ENCODE peak calls at places on chromosomes 6 and 20, in seven cellular contexts. U, X, D, I, E, O and P are unnamed samples.

GRCh38 chr6:90610671-90611542 is 24.0 kb upstream of the MAP3K7 start:
- DNase-seq in O (no peak), X (peak; percentile 53), D (no peak), E (peak; percentile 81), U (no peak), I (peak; percentile 61), P (peak; percentile 47)

GRCh38 chr6:157267654-157268053 is 55.7 kb downstream of the TMEM242 start:
- DNase-seq in D (no peak), I (no peak), E (peak; percentile 48), U (no peak), X (no peak), O (no peak), P (peak; percentile 68)

GRCh38 chr20:64222851-64223525 is 32.6 kb upstream of the PCMTD2 start:
- DNase-seq in X (no peak), E (no peak), I (peak; percentile 39), D (no peak), O (no peak), U (no peak), P (no peak)

GRCh38 chr6:168318579-168319278 is 848 bp downstream of the DACT2 start:
- DNase-seq in I (no peak), X (no peak), E (no peak), O (no peak), D (no peak), U (no peak), P (no peak)

GRCh38 chr20:13105864-13106457 is 97.2 kb downstream of the SPTLC3 start:
- DNase-seq in I (no peak), D (peak; percentile 19), X (no peak), O (no peak), U (no peak), E (no peak), P (no peak)

GRCh38 chr6:84074988-84075781 is 41.6 kb downstream of the MRAP2 start:
- DNase-seq in D (no peak), U (no peak), O (no peak), X (no peak), I (peak; percentile 18), E (no peak), P (no peak)

GRCh38 chr6:157462956-157463742 is 82.2 kb downstream of the ZDHHC14 start:
- DNase-seq in I (no peak), O (no peak), E (no peak), U (no peak), X (no peak), D (peak; percentile 85), P (no peak)

GRCh38 chr20:36881888-36882287 is 6.0 kb downstream of the TLDC2 start:
- DNase-seq in U (no peak), E (no peak), I (no peak), D (no peak), X (no peak), O (no peak), P (no peak)

GRCh38 chr6:143271024-143271423 is 179.5 kb downstream of the ADAT2 start:
- DNase-seq in O (no peak), D (no peak), I (peak; percentile 61), E (no peak), X (no peak), U (no peak), P (no peak)

GRCh38 chr6:81939774-81940165 is 187.3 kb upstream of the TENT5A start:
- DNase-seq in O (no peak), U (no peak), E (no peak), D (no peak), X (no peak), I (no peak), P (no peak)

GRCh38 chr6:90295854-90296345 is 743 bp downstream of the BACH2 start:
- DNase-seq in O (peak; percentile 56), D (no peak), X (peak; percentile 64), I (peak; percentile 81), E (peak; percentile 90), U (peak; percentile 40), P (peak; percentile 87)

GRCh38 chr6:100719883-100720682 is 161.0 kb downstream of the ASCC3 start:
- DNase-seq in I (no peak), E (no peak), O (no peak), U (no peak), D (no peak), X (no peak), P (no peak)

GRCh38 chr6:29708432-29709177 is 14.6 kb upstream of the HLA-F start:
- DNase-seq in O (peak; percentile 85), U (peak; percentile 17), I (no peak), X (no peak), E (no peak), D (no peak), P (no peak)

GRCh38 chr6:107612762-107613415 is 123.0 kb downstream of the SOBP start:
- DNase-seq in I (peak; percentile 40), U (no peak), X (no peak), D (no peak), E (no peak), O (no peak), P (no peak)

GRCh38 chr6:48377115-48377514 is 266.1 kb upstream of the PTCHD4 start:
- DNase-seq in U (no peak), I (no peak), O (no peak), X (no peak), D (no peak), E (no peak), P (no peak)

GRCh38 chr6:163243083-163243482 is 171.4 kb upstream of the QKI start:
- DNase-seq in D (peak; percentile 68), O (no peak), U (no peak), E (no peak), I (no peak), X (peak; percentile 39), P (no peak)
- H3K27ac ChIP-seq in D (no peak overlapping the region), O (no peak overlapping the region), U (no peak overlapping the region), E (no peak overlapping the region), I (no peak overlapping the region), X (no peak overlapping the region), P (no peak overlapping the region)

DNA sequence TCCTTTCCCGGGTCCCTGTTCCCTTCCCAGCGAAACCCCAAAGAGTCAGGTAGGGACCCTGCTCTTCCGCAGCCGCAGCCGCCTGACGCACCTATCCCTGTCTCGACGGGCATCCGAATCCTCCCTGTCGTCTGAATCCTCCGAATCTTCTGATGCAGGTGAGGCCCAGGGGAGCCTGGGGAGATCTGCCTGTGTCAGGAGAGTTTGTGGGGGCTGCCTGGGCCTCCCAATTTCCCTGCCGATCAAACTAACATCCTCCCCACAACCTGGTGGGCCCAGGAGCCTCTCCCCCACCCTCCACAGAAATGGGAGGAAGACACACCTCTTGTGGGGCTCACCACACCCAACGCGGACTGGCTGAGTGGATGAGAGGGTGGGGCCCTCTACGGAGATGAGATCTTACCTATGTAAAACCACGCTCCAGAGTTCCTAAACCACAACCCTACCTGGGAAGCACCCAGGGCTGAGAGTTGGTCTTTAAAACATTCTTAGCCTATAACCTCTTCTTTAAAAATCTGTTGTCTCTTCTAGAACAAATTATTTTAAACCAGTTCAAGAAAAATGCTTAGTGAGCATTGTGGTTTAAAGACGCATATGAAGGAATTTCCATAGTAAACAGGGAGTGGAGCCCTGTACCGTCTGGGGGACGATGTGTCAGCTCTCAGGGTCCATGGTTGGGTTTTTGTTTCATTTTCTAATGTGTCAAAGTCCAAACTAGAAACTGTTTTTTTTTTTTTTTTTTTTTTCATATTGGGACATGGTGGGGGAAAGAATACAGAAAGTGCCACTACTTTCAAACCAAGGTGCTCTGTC is 1.7 kb downstream of the CDC25B start:
- DNase-seq in D (no peak), O (peak; percentile 44), U (peak; percentile 38), I (no peak), X (no peak), E (peak; percentile 73), P (no peak)
- H3K27ac ChIP-seq in D (peak overlapping the region; percentile 99), O (peak overlapping the region; percentile 79), U (peak overlapping the region; percentile 73), I (no peak overlapping the region), X (no peak overlapping the region), E (peak overlapping the region; percentile 51), P (no peak overlapping the region)

GRCh38 chr6:36280983-36281382 is 11.1 kb downstream of the PNPLA1 start:
- DNase-seq in U (no peak), O (no peak), D (no peak), I (no peak), E (no peak), X (no peak), P (no peak)
- H3K27ac ChIP-seq in U (no peak overlapping the region), O (no peak overlapping the region), D (no peak overlapping the region), I (no peak overlapping the region), E (no peak overlapping the region), X (no peak overlapping the region), P (no peak overlapping the region)

GRCh38 chr6:31419842-31420241 is 16.4 kb downstream of the MICA start:
- DNase-seq in I (no peak), U (no peak), E (no peak), O (no peak), X (no peak), D (peak; percentile 77), P (no peak)
- H3K27ac ChIP-seq in I (no peak overlapping the region), U (no peak overlapping the region), E (no peak overlapping the region), O (no peak overlapping the region), X (no peak overlapping the region), D (no peak overlapping the region), P (no peak overlapping the region)

DNA sequence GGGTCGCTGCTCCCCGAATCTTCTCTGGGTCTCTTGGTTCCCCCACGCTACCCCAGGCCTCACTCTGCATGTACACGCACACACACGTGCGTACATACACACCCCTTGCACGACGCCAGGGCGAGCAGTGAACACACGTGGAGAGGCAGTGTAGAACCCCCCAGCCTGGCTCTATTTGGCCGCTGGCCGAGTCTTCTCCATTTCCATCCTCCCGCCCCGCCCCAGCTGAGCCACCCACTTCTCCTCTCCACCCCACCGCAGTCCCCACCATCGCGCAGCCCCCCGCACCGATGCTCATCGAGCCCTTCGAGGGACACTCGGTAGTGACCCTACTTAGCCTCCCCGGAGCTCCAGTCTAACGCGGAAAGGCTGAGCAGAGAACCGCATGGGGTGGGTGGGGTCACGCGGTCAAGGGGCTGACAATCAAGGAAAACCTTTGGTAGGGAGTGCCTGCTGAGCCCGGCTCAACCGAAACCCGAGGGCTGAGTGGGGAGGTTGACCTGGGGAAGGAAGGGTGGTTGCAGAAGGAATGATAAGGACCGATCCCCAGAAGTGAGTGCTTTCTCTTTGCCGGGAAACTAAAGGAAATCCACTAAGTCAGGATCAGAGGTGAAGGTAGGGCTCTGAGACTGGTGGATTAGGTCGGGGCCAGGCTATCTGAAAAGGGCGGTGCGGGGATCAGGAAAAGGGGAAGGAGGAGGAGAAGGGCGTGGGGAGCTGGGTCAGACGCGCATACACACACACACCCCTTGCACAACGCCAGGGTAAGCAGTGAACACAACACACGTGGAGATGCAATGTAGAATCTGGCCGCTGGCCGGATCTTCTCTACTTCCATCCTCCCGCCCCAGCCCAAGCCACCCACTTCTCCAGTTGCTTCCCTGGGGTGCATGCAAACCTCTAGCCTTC is 49.8 kb downstream of the CPXM1 start:
- DNase-seq in E (peak; percentile 78), U (no peak), O (no peak), I (peak; percentile 74), D (no peak), X (no peak), P (peak; percentile 82)
- H3K27ac ChIP-seq in E (no peak overlapping the region), U (no peak overlapping the region), O (no peak overlapping the region), I (no peak overlapping the region), D (no peak overlapping the region), X (no peak overlapping the region), P (no peak overlapping the region)

GRCh38 chr20:62624719-62625455 is 17.4 kb upstream of the SLCO4A1 start:
- DNase-seq in O (no peak), I (peak; percentile 56), X (no peak), D (no peak), U (no peak), E (peak; percentile 88), P (no peak)

GRCh38 chr20:62625921-62626547 is 16.3 kb upstream of the SLCO4A1 start:
- DNase-seq in E (no peak), D (no peak), O (no peak), U (no peak), I (no peak), X (no peak), P (no peak)

GRCh38 chr20:62624325-62624690 is 18.0 kb upstream of the SLCO4A1 start:
- DNase-seq in D (no peak), E (peak; percentile 93), X (no peak), O (no peak), U (no peak), I (no peak), P (no peak)

GRCh38 chr20:62623488-62624324 is 18.6 kb upstream of the SLCO4A1 start:
- DNase-seq in I (peak; percentile 96), E (peak; percentile 99), U (peak; percentile 77), O (peak; percentile 77), D (peak; percentile 98), X (peak; percentile 94), P (peak; percentile 94)

GRCh38 chr20:62625516-62625915 is 16.8 kb upstream of the SLCO4A1 start:
- DNase-seq in O (no peak), X (no peak), E (no peak), I (no peak), U (no peak), D (no peak), P (no peak)
- H3K27ac ChIP-seq in O (no peak overlapping the region), X (peak overlapping the region; percentile 91), E (no peak overlapping the region), I (peak overlapping the region; percentile 91), U (no peak overlapping the region), D (peak overlapping the region; percentile 87), P (no peak overlapping the region)